ENCODE peak calls at places on chromosomes 16 and 17, in four cellular contexts. Y is stimulated activated CD8-positive, alpha-beta memory T cell treated with anti-CD3 and anti-CD28 coated beads, Interleukin-4, amount 100 ng/mL, for 1 hour; O is MCF 10A; E is posterior vena cava. X is an unnamed sample.
A peak's percentile ranks its signal among the peaks of the same experiment; 100 is the strongest.

GRCh38 chr16:30096862-30097563 is 1.0 kb upstream of the YPEL3 start:
- DNase-seq in Y (no peak), O (no peak), E (no peak), X (no peak)

GRCh38 chr17:75976175-75976848 is 2.7 kb downstream of the ACOX1 start:
- DNase-seq in Y (no peak), O (no peak), E (no peak), X (no peak)

GRCh38 chr17:51585514-51586104 is 325.3 kb downstream of the UTP18 start:
- DNase-seq in Y (no peak), O (peak; percentile 58), E (no peak), X (no peak)

GRCh38 chr17:48392836-48393235 is 37.2 kb downstream of the SKAP1 start:
- DNase-seq in Y (no peak), O (no peak), E (no peak), X (peak; percentile 45)

GRCh38 chr17:46002973-46003316 is 3.9 kb downstream of the STH start:
- DNase-seq in Y (no peak), O (no peak), E (no peak), X (no peak)

GRCh38 chr17:28372203-28372944 is 880 bp downstream of the SARM1 start:
- DNase-seq in Y (no peak), O (no peak), E (peak; percentile 85), X (peak; percentile 51)

GRCh38 chr17:50274142-50274944 is at the start of gene TMEM92:
- DNase-seq in Y (no peak), O (peak; percentile 86), E (peak; percentile 74), X (no peak)

GRCh38 chr17:63881935-63882601 is at the start of gene GH2:
- DNase-seq in Y (peak; percentile 28), O (peak; percentile 54), E (peak; percentile 81), X (peak; percentile 81)

GRCh38 chr17:80455328-80455710 is 21.1 kb downstream of the NPTX1 start:
- DNase-seq in Y (no peak), O (peak; percentile 56), E (no peak), X (peak; percentile 78)

GRCh38 chr16:17347624-17348023 is 123.1 kb downstream of the XYLT1 start:
- DNase-seq in Y (no peak), O (no peak), E (peak; percentile 63), X (no peak)

GRCh38 chr17:54221499-54221898 is 398.8 kb downstream of the KIF2B start:
- DNase-seq in Y (no peak), O (no peak), E (no peak), X (no peak)

GRCh38 chr17:50264263-50265113 is 9.8 kb upstream of the TMEM92 start:
- DNase-seq in Y (no peak), O (no peak), E (peak; percentile 83), X (peak; percentile 83)

GRCh38 chr16:10040136-10041080 is 141.8 kb downstream of the GRIN2A start:
- DNase-seq in Y (no peak), O (no peak), E (no peak), X (no peak)

GRCh38 chr16:49463529-49463928 is 89.9 kb downstream of the C16orf78 start:
- DNase-seq in Y (peak; percentile 17), O (no peak), E (no peak), X (no peak)

GRCh38 chr17:21353326-21354010 is 22.7 kb upstream of the KCNJ12 start:
- DNase-seq in Y (no peak), O (no peak), E (peak; percentile 76), X (peak; percentile 72)

GRCh38 chr17:9467518-9467917 is 108.1 kb downstream of the STX8 start:
- DNase-seq in Y (no peak), O (no peak), E (no peak), X (no peak)

GRCh38 chr16:12643034-12643455 is 160.6 kb downstream of the CPPED1 start:
- DNase-seq in Y (no peak), O (no peak), E (no peak), X (no peak)

GRCh38 chr16:81592353-81592866 is 147.8 kb downstream of the CMIP start:
- DNase-seq in Y (no peak), O (no peak), E (no peak), X (no peak)

X was measured in GM03348.